ENCODE peak calls at places on chromosomes 1 and 21, in four cellular contexts. T, X, N and D are unnamed samples.

GRCh38 chr1:218938259-218938658 is 235.4 kb upstream of the LYPLAL1 start:
- DNase-seq in X (no peak), N (no peak), T (no peak), D (no peak)

GRCh38 chr1:98388431-98388830 is 273.1 kb upstream of the SNX7 start:
- DNase-seq in N (peak; percentile 20), X (no peak), T (no peak), D (no peak)

GRCh38 chr1:2193514-2194251 is 889 bp downstream of the FAAP20 start:
- DNase-seq in X (no peak), T (peak; percentile 67), N (no peak), D (no peak)

GRCh38 chr1:15417365-15417934 is 7.8 kb downstream of the EFHD2 start:
- DNase-seq in X (peak; percentile 41), N (no peak), T (no peak), D (no peak)

GRCh38 chr1:198734323-198735008 is 95.6 kb downstream of the PTPRC start:
- DNase-seq in T (no peak), X (no peak), N (peak; percentile 39), D (no peak)

GRCh38 chr1:77395051-77395450 is 113.2 kb downstream of the AK5 start:
- DNase-seq in T (no peak), X (no peak), N (no peak), D (no peak)

GRCh38 chr1:206808615-206809014 is 36.3 kb upstream of the IL10 start:
- DNase-seq in X (no peak), N (no peak), T (no peak), D (peak; percentile 6)

GRCh38 chr1:41925712-41926111 is 7.0 kb upstream of the HIVEP3 start:
- DNase-seq in X (peak; percentile 27), T (no peak), N (no peak), D (no peak)

GRCh38 chr1:209900734-209901133 is 37.3 kb upstream of the SYT14 start:
- DNase-seq in X (peak; percentile 10), T (no peak), N (no peak), D (no peak)

GRCh38 chr1:87598429-87598828 is 269.7 kb downstream of the LMO4 start:
- DNase-seq in X (no peak), N (no peak), T (peak; percentile 57), D (peak; percentile 15)

GRCh38 chr1:198686069-198686728 is 47.4 kb downstream of the PTPRC start:
- DNase-seq in X (no peak), T (no peak), N (no peak), D (peak; percentile 8)

GRCh38 chr1:163066686-163067085 is 2.5 kb upstream of the RGS4 start:
- DNase-seq in N (no peak), X (no peak), T (no peak), D (no peak)

GRCh38 chr1:182446033-182446669 is 3.8 kb upstream of the RGSL1 start:
- DNase-seq in T (peak; percentile 58), X (peak; percentile 66), N (peak; percentile 26), D (peak; percentile 39)

GRCh38 chr21:17854771-17855170 is 35.6 kb upstream of the C21orf91 start:
- DNase-seq in T (no peak), X (no peak), N (no peak), D (no peak)

GRCh38 chr21:40227111-40227510 is 359.9 kb downstream of the PCP4 start:
- DNase-seq in X (no peak), N (no peak), T (no peak), D (no peak)

GRCh38 chr1:224763126-224763764 is 147.1 kb downstream of the CNIH3 start:
- DNase-seq in X (no peak), T (no peak), N (no peak), D (no peak)

GRCh38 chr1:192496369-192497056 is 79.1 kb upstream of the RGS1 start:
- DNase-seq in X (no peak), T (no peak), N (no peak), D (no peak)

GRCh38 chr1:208179303-208179702 is 64.9 kb downstream of the PLXNA2 start:
- DNase-seq in N (no peak), T (no peak), X (peak; percentile 67), D (no peak)

GRCh38 chr1:154970631-154971340 is at the start of gene SHC1:
- DNase-seq in T (peak; percentile 90), N (no peak), X (peak; percentile 90), D (peak; percentile 83)

GRCh38 chr1:246317723-246318359 is 189.2 kb downstream of the SMYD3 start:
- DNase-seq in T (no peak), N (no peak), X (no peak), D (no peak)

GRCh38 chr1:89762431-89762800 is 58.4 kb upstream of the LRRC8D start:
- DNase-seq in T (peak; percentile 52), X (no peak), N (no peak), D (no peak)

GRCh38 chr1:28392027-28392652 is 22.6 kb downstream of the PHACTR4 start:
- DNase-seq in X (no peak), T (no peak), N (no peak), D (no peak)

GRCh38 chr1:169368406-169368769 is 393 bp downstream of the BLZF1 start:
- DNase-seq in T (no peak), X (peak; percentile 4), N (peak; percentile 4), D (peak; percentile 2)

GRCh38 chr1:107019166-107019565 is 37.3 kb upstream of the PRMT6 start:
- DNase-seq in X (no peak), T (no peak), N (no peak), D (no peak)

GRCh38 chr1:25565188-25565591 is 21.8 kb downstream of the LDLRAP1 start:
- DNase-seq in N (no peak), T (no peak), X (no peak), D (no peak)

GRCh38 chr1:227731241-227731677 is 3.8 kb downstream of the JMJD4 start:
- DNase-seq in X (no peak), T (no peak), N (no peak), D (no peak)

GRCh38 chr1:67732750-67733151 is 47.8 kb downstream of the GADD45A start:
- DNase-seq in T (peak; percentile 35), X (no peak), N (peak; percentile 58), D (no peak)

GRCh38 chr1:157360021-157360390 is 192.3 kb downstream of the FCRL5 start:
- DNase-seq in X (no peak), N (no peak), T (no peak), D (no peak)

GRCh38 chr21:28770867-28771661 is 221.6 kb downstream of the LTN1 start:
- DNase-seq in N (no peak), X (no peak), T (no peak), D (no peak)

GRCh38 chr1:202283379-202283844 is 58.3 kb downstream of the UBE2T start:
- DNase-seq in X (peak; percentile 49), N (no peak), T (no peak), D (no peak)
- TF ChIP-seq TCF12 in X (peak; percentile 94), N (no peak), T (no peak), D (no peak)

GRCh38 chr21:36111238-36111637 is 23.6 kb upstream of the CBR3 start:
- DNase-seq in X (no peak), T (no peak), N (no peak), D (no peak)

GRCh38 chr21:36109868-36110267 is 25.0 kb upstream of the CBR3 start:
- DNase-seq in T (no peak), N (no peak), X (no peak), D (no peak)

GRCh38 chr21:36117276-36117675 is 17.6 kb upstream of the CBR3 start:
- DNase-seq in N (no peak), T (no peak), X (no peak), D (no peak)

GRCh38 chr21:36115138-36115710 is 19.7 kb upstream of the CBR3 start:
- DNase-seq in X (no peak), T (no peak), N (no peak), D (no peak)

GRCh38 chr21:36113647-36114428 is 21.0 kb upstream of the CBR3 start:
- DNase-seq in T (no peak), N (no peak), X (no peak), D (peak; percentile 70)
- TF ChIP-seq TCF12 in T (no peak), N (no peak), X (no peak), D (no peak)

DNA sequence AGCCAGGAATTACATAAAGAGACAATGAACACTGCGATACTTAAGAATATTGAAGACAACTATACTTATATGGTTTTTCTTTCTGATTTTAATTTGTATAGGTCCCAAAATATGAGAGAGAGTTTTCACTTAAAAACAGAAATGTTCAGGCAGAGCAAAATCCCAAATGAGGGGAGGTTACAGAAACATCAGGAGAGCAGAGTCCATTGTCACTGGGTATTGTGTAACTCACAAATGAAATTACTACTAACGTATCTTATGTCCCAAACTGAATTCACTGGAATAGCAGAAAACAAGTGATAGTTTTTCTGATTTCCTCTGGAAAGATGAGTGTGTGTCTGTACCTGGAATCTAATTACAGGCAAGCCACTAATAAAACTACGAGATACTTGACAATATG is 522.4 kb downstream of the ADGRL2 start:
- DNase-seq in T (no peak), X (no peak), N (no peak), D (no peak)
- TF ChIP-seq TCF12 in T (no peak), X (no peak), N (no peak), D (no peak)

GRCh38 chr1:12417389-12417788 is 187.6 kb downstream of the VPS13D start:
- DNase-seq in X (no peak), N (no peak), T (no peak), D (no peak)
- TF ChIP-seq TCF12 in X (no peak), N (no peak), T (no peak), D (no peak)

GRCh38 chr1:229892515-229893117 is 174.4 kb upstream of the GALNT2 start:
- DNase-seq in X (no peak), N (no peak), T (no peak), D (no peak)
- TF ChIP-seq TCF12 in X (no peak), N (no peak), T (no peak), D (no peak)

GRCh38 chr1:216111842-216112241 is 311.4 kb downstream of the USH2A start:
- DNase-seq in N (no peak), T (no peak), X (no peak), D (no peak)
- TF ChIP-seq TCF12 in N (no peak), T (no peak), X (no peak), D (no peak)